ENCODE peak calls at places on chromosomes 2 and 18, in four cellular contexts. O is T47D; T is activated T-cell treated with anti-CD3 and anti-CD28 coated beads, Interleukin-2, amount 50 U/mL, for 72 hours; R is Calu3. Y is an unnamed sample.

GRCh38 chr2:230664844-230665243 is 47.8 kb upstream of the CAB39 start:
- DNase-seq in O (no peak), T (no peak), R (no peak), Y (no peak)

GRCh38 chr18:63025251-63025710 is 294.3 kb downstream of the BCL2 start:
- DNase-seq in O (peak; percentile 53), T (no peak), R (no peak), Y (peak; percentile 36)

GRCh38 chr2:204127238-204127637 is 190.7 kb downstream of the ICOS start:
- DNase-seq in O (peak; percentile 47), T (no peak), R (no peak), Y (peak; percentile 39)

GRCh38 chr2:128901572-128902391 is 583.1 kb upstream of the HS6ST1 start:
- DNase-seq in O (no peak), T (no peak), R (no peak), Y (no peak)

GRCh38 chr2:134398300-134398699 is 144.4 kb downstream of the MGAT5 start:
- DNase-seq in O (no peak), T (no peak), R (no peak), Y (peak; percentile 84)

GRCh38 chr2:120485096-120485495 is 139.2 kb downstream of the INHBB start:
- DNase-seq in O (no peak), T (no peak), R (no peak), Y (no peak)

GRCh38 chr2:207282916-207283315 is 117.2 kb upstream of the KLF7 start:
- DNase-seq in O (no peak), T (no peak), R (no peak), Y (no peak)

GRCh38 chr2:169828141-169828811 is 1.0 kb downstream of the UBR3 start:
- DNase-seq in O (peak; percentile 75), T (peak; percentile 59), R (peak; percentile 35), Y (peak; percentile 63)

GRCh38 chr2:237736783-237737182 is 61.8 kb upstream of the RBM44 start:
- DNase-seq in O (no peak), T (no peak), R (no peak), Y (no peak)